ENCODE peak calls at places on chromosomes 2 and 18, in ten cellular contexts. One of them, this sample, is unnamed.

GRCh38 chr2:180416553-180417113 is 409.5 kb upstream of the CWC22 start:
- DNase-seq in MCF 10A: no peak
- DNase-seq in GM03348: no peak
- DNase-seq in NCI-H2171: no peak
- DNase-seq in H9: no peak
- DNase-seq in M059J: no peak
- DNase-seq in pons: no peak
- DNase-seq in A549: no peak
- DNase-seq in stimulated activated CD4-positive, alpha-beta T cell treated with anti-CD3 and anti-CD28 coated beads, Interleukin-4, amount 100 ng/mL, for 48 hours: no peak
- DNase-seq in Right ventricle myocardium superior: no peak
- DNase-seq in this sample: no peak

GRCh38 chr2:215609089-215610032 is 173.5 kb upstream of the FN1 start:
- DNase-seq in MCF 10A: peak; percentile 60
- DNase-seq in pons: no peak
- DNase-seq in GM03348: peak; percentile 13
- DNase-seq in NCI-H2171: no peak
- DNase-seq in H9: no peak
- DNase-seq in M059J: peak; percentile 85
- DNase-seq in Right ventricle myocardium superior: no peak
- DNase-seq in A549: peak; percentile 49
- DNase-seq in stimulated activated CD4-positive, alpha-beta T cell treated with anti-CD3 and anti-CD28 coated beads, Interleukin-4, amount 100 ng/mL, for 48 hours: no peak
- DNase-seq in this sample: no peak

GRCh38 chr2:138071720-138072719 is 107.7 kb downstream of the HNMT start:
- DNase-seq in pons: peak; percentile 52
- DNase-seq in MCF 10A: peak; percentile 98
- DNase-seq in H9: no peak
- DNase-seq in GM03348: no peak
- DNase-seq in stimulated activated CD4-positive, alpha-beta T cell treated with anti-CD3 and anti-CD28 coated beads, Interleukin-4, amount 100 ng/mL, for 48 hours: no peak
- DNase-seq in A549: peak; percentile 94
- DNase-seq in Right ventricle myocardium superior: no peak
- DNase-seq in NCI-H2171: peak; percentile 44
- DNase-seq in M059J: peak; percentile 99
- DNase-seq in this sample: no peak

GRCh38 chr2:156325671-156326385 is 6.7 kb downstream of the NR4A2 start:
- DNase-seq in MCF 10A: no peak
- DNase-seq in NCI-H2171: no peak
- DNase-seq in stimulated activated CD4-positive, alpha-beta T cell treated with anti-CD3 and anti-CD28 coated beads, Interleukin-4, amount 100 ng/mL, for 48 hours: no peak
- DNase-seq in pons: no peak
- DNase-seq in M059J: no peak
- DNase-seq in A549: no peak
- DNase-seq in H9: no peak
- DNase-seq in GM03348: no peak
- DNase-seq in Right ventricle myocardium superior: no peak
- DNase-seq in this sample: no peak

GRCh38 chr2:95670167-95670566 is 78.4 kb downstream of the TRIM43 start:
- DNase-seq in stimulated activated CD4-positive, alpha-beta T cell treated with anti-CD3 and anti-CD28 coated beads, Interleukin-4, amount 100 ng/mL, for 48 hours: no peak
- DNase-seq in H9: no peak
- DNase-seq in GM03348: peak; percentile 51
- DNase-seq in MCF 10A: no peak
- DNase-seq in NCI-H2171: no peak
- DNase-seq in pons: peak; percentile 34
- DNase-seq in A549: no peak
- DNase-seq in M059J: peak; percentile 61
- DNase-seq in Right ventricle myocardium superior: no peak
- DNase-seq in this sample: no peak

GRCh38 chr2:230905448-230906430 is 19.3 kb downstream of the GPR55 start:
- DNase-seq in A549: no peak
- DNase-seq in H9: peak; percentile 46
- DNase-seq in Right ventricle myocardium superior: no peak
- DNase-seq in M059J: peak; percentile 47
- DNase-seq in GM03348: no peak
- DNase-seq in stimulated activated CD4-positive, alpha-beta T cell treated with anti-CD3 and anti-CD28 coated beads, Interleukin-4, amount 100 ng/mL, for 48 hours: peak; percentile 84
- DNase-seq in MCF 10A: no peak
- DNase-seq in NCI-H2171: no peak
- DNase-seq in pons: no peak
- DNase-seq in this sample: no peak

GRCh38 chr2:143691136-143691535 is 561.9 kb downstream of the ARHGAP15 start:
- DNase-seq in Right ventricle myocardium superior: no peak
- DNase-seq in MCF 10A: no peak
- DNase-seq in M059J: no peak
- DNase-seq in A549: no peak
- DNase-seq in stimulated activated CD4-positive, alpha-beta T cell treated with anti-CD3 and anti-CD28 coated beads, Interleukin-4, amount 100 ng/mL, for 48 hours: no peak
- DNase-seq in pons: no peak
- DNase-seq in H9: no peak
- DNase-seq in GM03348: no peak
- DNase-seq in NCI-H2171: no peak
- DNase-seq in this sample: no peak

GRCh38 chr18:31741096-31741735 is 19.5 kb downstream of the SLC25A52 start:
- DNase-seq in pons: peak; percentile 41
- DNase-seq in MCF 10A: peak; percentile 59
- DNase-seq in stimulated activated CD4-positive, alpha-beta T cell treated with anti-CD3 and anti-CD28 coated beads, Interleukin-4, amount 100 ng/mL, for 48 hours: peak; percentile 24
- DNase-seq in NCI-H2171: peak; percentile 0
- DNase-seq in GM03348: peak; percentile 30
- DNase-seq in H9: peak; percentile 41
- DNase-seq in Right ventricle myocardium superior: no peak
- DNase-seq in M059J: peak; percentile 20
- DNase-seq in A549: peak; percentile 27
- DNase-seq in this sample: peak; percentile 5

This sample was measured in CMK.